ENCODE peak calls at places on chromosome 14, in four cellular contexts. P, O, K and C are unnamed samples.

GRCh38 chr14:58465425-58465824 is 37.9 kb downstream of the KIAA0586 start:
- DNase-seq in P (no peak), O (no peak), K (no peak), C (no peak)

GRCh38 chr14:78157855-78158436 is 12.2 kb upstream of the NRXN3 start:
- DNase-seq in P (no peak), O (peak; percentile 15), K (no peak), C (no peak)

GRCh38 chr14:60090864-60091519 is 731 bp upstream of the PCNX4 start:
- DNase-seq in P (no peak), K (no peak), O (peak; percentile 56), C (no peak)

GRCh38 chr14:88554458-88555286 is at the start of gene PTPN21:
- DNase-seq in O (peak; percentile 80), K (no peak), P (peak; percentile 42), C (no peak)

GRCh38 chr14:29846339-29847129 is 81.1 kb downstream of the PRKD1 start:
- DNase-seq in P (no peak), O (no peak), K (peak; percentile 9), C (no peak)

GRCh38 chr14:67765192-67765834 is 51.1 kb downstream of the ZFYVE26 start:
- DNase-seq in O (no peak), P (no peak), K (no peak), C (no peak)

GRCh38 chr14:74671789-74672188 is 41.1 kb downstream of the AREL1 start:
- DNase-seq in O (no peak), K (no peak), P (no peak), C (no peak)

GRCh38 chr14:96705422-96706092 is 91.6 kb upstream of the VRK1 start:
- DNase-seq in P (no peak), O (no peak), K (no peak), C (no peak)

GRCh38 chr14:88695873-88696272 is 96.9 kb downstream of the EML5 start:
- DNase-seq in O (no peak), P (no peak), K (no peak), C (no peak)

GRCh38 chr14:56512521-56512920 is 67.1 kb upstream of the TMEM260 start:
- DNase-seq in K (no peak), O (no peak), P (no peak), C (no peak)

GRCh38 chr14:64645220-64645891 is 58.9 kb upstream of the PLEKHG3 start:
- DNase-seq in K (no peak), O (no peak), P (no peak), C (no peak)

GRCh38 chr14:74257078-74257987 is 18.1 kb downstream of the VSX2 start:
- DNase-seq in O (peak; percentile 81), K (no peak), P (peak; percentile 88), C (peak; percentile 1)

GRCh38 chr14:68741839-68742470 is 50.9 kb downstream of the ZFP36L1 start:
- DNase-seq in P (peak; percentile 57), O (no peak), K (peak; percentile 93), C (peak; percentile 74)

GRCh38 chr14:53955671-53956426 is 776 bp downstream of the BMP4 start:
- DNase-seq in K (no peak), P (no peak), O (no peak), C (no peak)

GRCh38 chr14:68788275-68789001 is 4.4 kb downstream of the ZFP36L1 start:
- DNase-seq in O (no peak), P (no peak), K (no peak), C (no peak)

GRCh38 chr14:90235179-90235976 is 21.0 kb upstream of the PSMC1 start:
- DNase-seq in P (peak; percentile 57), K (no peak), O (peak; percentile 77), C (peak; percentile 65)

GRCh38 chr14:56989359-56989758 is 179.1 kb upstream of the OTX2 start:
- DNase-seq in P (no peak), K (no peak), O (no peak), C (no peak)

GRCh38 chr14:88553886-88554457 is 835 bp downstream of the PTPN21 start:
- DNase-seq in O (no peak), P (no peak), K (no peak), C (no peak)

GRCh38 chr14:95233702-95234241 is 76.4 kb upstream of the DICER1 start:
- DNase-seq in K (peak; percentile 69), O (no peak), P (peak; percentile 72), C (no peak)

GRCh38 chr14:38721822-38722431 is 381.1 kb downstream of the SEC23A start:
- DNase-seq in P (peak; percentile 14), O (peak; percentile 22), K (peak; percentile 4), C (peak; percentile 75)

GRCh38 chr14:96011609-96012008 is 27.6 kb upstream of the C14orf132 start:
- DNase-seq in K (no peak), P (no peak), O (no peak), C (no peak)

GRCh38 chr14:34750670-34751069 is 36.3 kb upstream of the CFL2 start:
- DNase-seq in O (no peak), P (no peak), K (no peak), C (no peak)

GRCh38 chr14:77882631-77883030 is 82.7 kb downstream of the ADCK1 start:
- DNase-seq in P (no peak), K (no peak), O (no peak), C (no peak)

GRCh38 chr14:66624319-66624937 is 116.5 kb downstream of the GPHN start:
- DNase-seq in O (peak; percentile 1), P (peak; percentile 17), K (peak; percentile 21), C (peak; percentile 27)

GRCh38 chr14:34277191-34277590 is 184.8 kb downstream of the SPTSSA start:
- DNase-seq in P (no peak), O (no peak), K (no peak), C (no peak)

GRCh38 chr14:24416254-24416931 is 13.1 kb downstream of the CBLN3 start:
- DNase-seq in P (no peak), K (no peak), O (peak; percentile 68), C (no peak)

GRCh38 chr14:53444677-53445312 is 291.7 kb upstream of the DDHD1 start:
- DNase-seq in O (no peak), P (no peak), K (no peak), C (no peak)

GRCh38 chr14:73754911-73755360 is 40.8 kb upstream of the PNMA1 start:
- DNase-seq in P (no peak), O (no peak), K (no peak), C (no peak)

GRCh38 chr14:62451221-62451620 is 594.0 kb downstream of the KCNH5 start:
- DNase-seq in O (no peak), P (no peak), K (no peak), C (no peak)

GRCh38 chr14:20998674-20999366 is at the start of gene SLC39A2:
- DNase-seq in O (peak; percentile 23), K (no peak), P (no peak), C (no peak)

GRCh38 chr14:77882098-77882497 is 82.2 kb downstream of the ADCK1 start:
- DNase-seq in K (no peak), O (peak; percentile 18), P (no peak), C (no peak)

GRCh38 chr14:60151715-60152114 is 13.5 kb downstream of the DHRS7 start:
- DNase-seq in K (no peak), O (no peak), P (no peak), C (peak; percentile 68)

DNA sequence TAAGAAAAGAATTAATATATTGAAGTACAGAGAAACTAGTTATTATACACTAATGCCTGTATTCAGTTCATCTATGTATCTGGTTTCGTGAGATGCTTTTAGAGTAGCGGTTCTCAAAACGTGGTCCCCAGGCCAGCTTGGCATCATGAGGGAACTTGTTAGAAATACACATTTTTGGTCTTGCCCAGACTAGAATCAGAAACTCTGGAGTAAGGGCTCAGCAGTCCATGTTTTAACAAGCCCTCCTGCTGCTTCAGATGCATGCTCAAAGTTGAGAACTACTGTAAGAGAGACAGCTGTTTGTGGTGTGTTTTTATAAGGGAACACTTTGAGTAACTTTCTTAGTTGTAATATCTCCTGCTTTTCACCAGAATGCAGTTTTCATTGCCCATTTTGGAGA is 18.1 kb downstream of the GPATCH2L start:
- DNase-seq in P (no peak), K (no peak), O (no peak), C (no peak)
- TF ChIP-seq SPI1 in P (no peak), K (no peak), O (no peak), C (no peak)

GRCh38 chr14:94162466-94162865 is 11.7 kb upstream of the PPP4R4 start:
- DNase-seq in P (no peak), O (no peak), K (no peak), C (no peak)

GRCh38 chr14:94165744-94166143 is 8.4 kb upstream of the PPP4R4 start:
- DNase-seq in O (no peak), K (no peak), P (no peak), C (no peak)

GRCh38 chr14:94161979-94162378 is 12.1 kb upstream of the PPP4R4 start:
- DNase-seq in O (no peak), K (no peak), P (no peak), C (no peak)

GRCh38 chr14:94164685-94165431 is 9.3 kb upstream of the PPP4R4 start:
- DNase-seq in P (no peak), O (no peak), K (no peak), C (no peak)

GRCh38 chr14:94163806-94164205 is 10.3 kb upstream of the PPP4R4 start:
- DNase-seq in K (no peak), O (no peak), P (no peak), C (no peak)
- TF ChIP-seq SPI1 in K (no peak), O (no peak), P (no peak), C (no peak)

DNA sequence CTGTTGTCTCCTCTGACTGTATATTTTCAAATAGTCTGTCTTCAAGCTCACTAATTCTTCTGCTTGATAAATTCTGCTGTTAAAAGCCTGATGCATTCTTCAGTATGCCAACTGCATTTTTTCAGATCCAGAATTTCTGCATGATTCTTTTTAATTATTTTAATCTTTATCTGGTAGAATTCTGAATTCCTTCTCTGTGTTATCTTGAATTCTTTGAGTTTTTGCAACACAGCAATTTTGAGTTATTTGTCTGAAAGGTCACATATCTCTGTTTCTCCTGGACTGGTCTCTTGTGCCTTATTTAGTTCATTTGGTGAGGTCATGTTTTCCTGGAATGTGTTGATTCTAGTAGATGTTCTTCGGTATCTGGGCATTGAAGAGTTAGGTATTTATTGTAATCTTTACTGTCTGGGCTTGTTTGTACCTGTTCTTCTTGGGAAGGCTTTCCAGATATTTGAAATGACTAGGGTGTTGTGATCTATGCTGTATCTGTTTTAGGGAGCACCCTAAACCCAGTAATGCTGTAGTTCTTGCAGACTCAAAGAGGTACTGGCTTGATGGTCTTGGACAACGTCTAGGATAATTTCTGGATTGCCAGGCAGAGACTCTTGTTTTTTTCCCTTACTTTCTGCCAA is 193.8 kb upstream of the NPAS3 start:
- DNase-seq in O (no peak), P (no peak), K (no peak), C (no peak)
- TF ChIP-seq SPI1 in O (no peak), P (no peak), K (no peak), C (no peak)

DNA sequence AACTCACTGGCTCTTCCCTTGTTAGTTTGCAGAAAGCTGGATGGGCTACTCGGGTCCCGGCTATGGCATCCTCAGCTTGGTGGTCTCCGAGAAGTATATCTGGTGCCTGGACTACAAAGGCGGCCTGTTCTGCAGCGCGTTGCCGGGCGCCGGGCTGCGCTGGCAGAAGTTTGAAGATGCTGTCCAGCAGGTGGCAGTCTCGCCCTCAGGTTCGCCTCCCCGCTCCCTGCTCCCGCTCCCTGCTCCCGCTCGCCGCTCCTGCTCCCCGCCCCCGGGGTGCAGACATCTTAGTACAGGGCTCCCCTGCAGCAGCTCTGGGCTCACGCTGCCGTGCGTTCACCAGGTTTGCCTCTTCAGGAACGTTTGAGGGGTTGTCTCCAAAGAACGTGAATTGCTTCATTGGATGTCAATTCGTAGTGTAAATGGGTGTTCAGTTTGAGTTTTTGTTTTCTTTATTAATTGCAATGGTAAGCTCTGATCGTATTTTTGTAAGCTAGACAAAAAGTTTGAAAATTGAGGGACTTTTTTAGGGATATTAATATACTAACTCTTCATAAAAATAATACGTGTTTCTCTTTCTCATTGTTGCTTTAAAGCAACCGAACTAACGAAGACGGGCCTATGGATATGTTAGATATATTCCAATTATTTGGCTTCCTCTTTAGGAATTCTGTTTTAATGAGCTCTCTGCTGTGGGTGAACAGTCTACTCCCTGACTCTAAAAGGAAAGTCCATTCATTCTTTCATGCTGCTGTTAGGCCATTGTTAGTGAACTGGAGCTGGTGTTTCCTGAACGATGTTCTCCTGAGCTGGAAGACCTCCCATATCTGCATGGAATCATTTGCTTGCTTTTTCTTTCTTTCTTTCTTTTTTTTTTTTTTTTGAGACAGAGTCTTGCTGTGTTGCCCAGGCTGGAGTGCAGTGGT is 71.3 kb downstream of the ANKRD9 start:
- DNase-seq in P (peak; percentile 87), O (peak; percentile 87), K (peak; percentile 37), C (peak; percentile 73)
- TF ChIP-seq SPI1 in P (no peak), O (no peak), K (no peak), C (no peak)